ENCODE peak calls at places on chromosomes 5 and 9, in eight cellular contexts. C is NCI-H1417, D is substantia nigra, L is NCI-H345, S is NCI-H1105, R is A549, E is T-cell, K is GM04503. J is an unnamed sample.

GRCh38 chr5:126274819-126275218 is 148.4 kb upstream of the GRAMD2B start:
- DNase-seq in D (no peak), L (no peak), C (peak), K (no peak), E (no peak), R (no peak), S (no peak), J (no peak)

GRCh38 chr5:32299059-32299677 is 13.6 kb downstream of the MTMR12 start:
- DNase-seq in E (no peak), L (no peak), D (no peak), R (no peak), C (no peak), S (no peak), K (no peak), J (no peak)

GRCh38 chr5:44919560-44919959 is 110.8 kb downstream of the MRPS30 start:
- DNase-seq in D (no peak), C (no peak), S (no peak), R (no peak), E (no peak), L (no peak), K (no peak), J (no peak)

GRCh38 chr5:177607115-177607451 is 7.2 kb downstream of the B4GALT7 start:
- DNase-seq in C (no peak), L (no peak), E (no peak), S (no peak), D (no peak), R (no peak), K (no peak), J (no peak)

GRCh38 chr5:92371889-92372235 is 988.7 kb upstream of the ARRDC3 start:
- DNase-seq in D (no peak), L (no peak), E (no peak), S (no peak), R (peak), C (no peak), K (no peak), J (no peak)

GRCh38 chr5:149442563-149443182 is 63.6 kb upstream of the IL17B start:
- DNase-seq in K (no peak), S (peak), E (peak), C (peak), R (peak), D (peak), L (peak), J (peak)

GRCh38 chr5:143245929-143246561 is 157.4 kb downstream of the NR3C1 start:
- DNase-seq in D (no peak), E (no peak), K (peak), L (no peak), S (no peak), R (peak), C (peak), J (no peak)

GRCh38 chr9:104941597-104941996 is 13.6 kb upstream of the ABCA1 start:
- DNase-seq in K (no peak), L (no peak), R (no peak), C (no peak), E (no peak), S (no peak), D (no peak), J (no peak)

GRCh38 chr5:111676496-111676895 is 80.5 kb downstream of the NREP start:
- DNase-seq in K (peak), D (no peak), C (no peak), R (no peak), L (no peak), S (no peak), E (no peak), J (no peak)

GRCh38 chr9:76688471-76689238 is 75.6 kb upstream of the PCA3 start:
- DNase-seq in D (no peak), E (no peak), K (no peak), S (no peak), R (no peak), L (peak), C (no peak), J (no peak)

GRCh38 chr5:151811593-151812321 is 40.0 kb downstream of the G3BP1 start:
- DNase-seq in K (no peak), S (no peak), C (no peak), E (no peak), R (no peak), L (no peak), D (no peak), J (no peak)

GRCh38 chr5:66742896-66743247 is 146.7 kb downstream of the MAST4 start:
- DNase-seq in E (no peak), C (no peak), S (no peak), L (no peak), K (no peak), R (no peak), D (no peak), J (no peak)

GRCh38 chr9:112158629-112159228 is 16.4 kb downstream of the SUSD1 start:
- DNase-seq in K (no peak), E (no peak), D (no peak), L (no peak), R (no peak), C (no peak), S (no peak), J (no peak)

GRCh38 chr5:68383888-68384310 is 168.3 kb downstream of the PIK3R1 start:
- DNase-seq in L (no peak), S (no peak), K (no peak), D (no peak), E (no peak), C (peak), R (no peak), J (no peak)

GRCh38 chr5:14882658-14883580 is 11.3 kb upstream of the ANKH start:
- DNase-seq in E (no peak), K (no peak), L (no peak), R (no peak), D (no peak), S (no peak), C (no peak), J (no peak)

GRCh38 chr9:69391946-69392345 is 66.9 kb downstream of the ENTREP1 start:
- DNase-seq in C (no peak), R (no peak), D (no peak), S (no peak), L (no peak), K (no peak), E (no peak), J (no peak)

GRCh38 chr9:86807577-86807976 is 139.7 kb downstream of the GAS1 start:
- DNase-seq in C (no peak), D (no peak), K (no peak), L (no peak), E (no peak), R (no peak), S (no peak), J (peak)

GRCh38 chr9:129867138-129868032 is 32.1 kb downstream of the USP20 start:
- DNase-seq in R (no peak), L (no peak), E (no peak), C (no peak), K (no peak), D (no peak), S (no peak), J (no peak)

GRCh38 chr5:40484495-40484894 is 195.2 kb upstream of the PTGER4 start:
- DNase-seq in S (no peak), K (no peak), C (no peak), R (no peak), L (no peak), E (no peak), D (no peak), J (no peak)

GRCh38 chr5:81751836-81752643 is 1.1 kb upstream of the SSBP2 start:
- DNase-seq in D (peak), S (no peak), L (no peak), C (no peak), E (no peak), K (no peak), R (no peak), J (no peak)

GRCh38 chr5:42583322-42583721 is 160.1 kb downstream of the GHR start:
- DNase-seq in S (peak), C (peak), K (no peak), E (no peak), D (no peak), L (peak), R (peak), J (peak)

GRCh38 chr9:93299418-93300174 is 115.7 kb downstream of the WNK2 start:
- DNase-seq in K (no peak), S (no peak), E (no peak), R (no peak), D (no peak), L (no peak), C (no peak), J (no peak)

GRCh38 chr5:77957931-77958476 is 181.9 kb upstream of the TBCA start:
- DNase-seq in K (no peak), E (no peak), S (no peak), L (no peak), R (no peak), D (no peak), C (peak), J (peak)

J was measured in retina.